ENCODE peak calls at places on chromosomes 1 and 21, in seven cellular contexts. W, T, J, U, H, Z and D are unnamed samples.

GRCh38 chr1:115429242-115429641 is 91.2 kb upstream of the NGF start:
- DNase-seq in T (peak; percentile 52), H (no peak), J (peak; percentile 63), W (no peak), Z (no peak), U (no peak), D (no peak)

GRCh38 chr21:32102426-32102825 is 176.4 kb downstream of the MIS18A start:
- DNase-seq in Z (no peak), J (no peak), H (no peak), W (no peak), T (no peak), U (no peak), D (no peak)

GRCh38 chr1:163094182-163094581 is 25.0 kb downstream of the RGS4 start:
- DNase-seq in T (no peak), U (no peak), W (no peak), H (no peak), Z (no peak), J (no peak), D (no peak)

GRCh38 chr21:43270800-43271261 is 102.0 kb downstream of the CRYAA start:
- DNase-seq in W (peak; percentile 66), T (no peak), H (peak; percentile 24), U (no peak), Z (no peak), J (no peak), D (peak; percentile 60)

GRCh38 chr1:201422436-201423030 is 1.0 kb upstream of the TNNI1 start:
- DNase-seq in T (no peak), U (no peak), J (no peak), W (no peak), Z (no peak), H (no peak), D (peak; percentile 4)

GRCh38 chr1:107141491-107142369 is 891 bp downstream of the NTNG1 start:
- DNase-seq in T (peak; percentile 37), J (peak; percentile 81), U (no peak), Z (peak; percentile 10), H (peak; percentile 44), W (peak; percentile 77), D (peak; percentile 78)

GRCh38 chr1:225908773-225909172 is 15.3 kb downstream of the PYCR2 start:
- DNase-seq in T (no peak), Z (no peak), U (no peak), W (peak; percentile 7), H (no peak), J (no peak), D (no peak)

GRCh38 chr1:59013928-59014279 is 230.1 kb upstream of the JUN start:
- DNase-seq in T (no peak), W (no peak), H (no peak), Z (no peak), U (no peak), J (no peak), D (no peak)

GRCh38 chr1:232923739-232924386 is 26.5 kb upstream of the NTPCR start:
- DNase-seq in Z (no peak), J (no peak), H (no peak), W (no peak), T (no peak), U (no peak), D (no peak)

GRCh38 chr1:77673716-77674355 is 8.6 kb downstream of the ZZZ3 start:
- DNase-seq in U (no peak), H (no peak), J (no peak), W (no peak), T (peak; percentile 37), Z (no peak), D (no peak)

GRCh38 chr1:77671836-77672235 is 10.6 kb downstream of the ZZZ3 start:
- DNase-seq in Z (no peak), U (no peak), J (peak; percentile 36), T (peak; percentile 66), W (no peak), H (no peak), D (no peak)

GRCh38 chr1:77673030-77673429 is 9.4 kb downstream of the ZZZ3 start:
- DNase-seq in H (no peak), Z (no peak), U (no peak), J (no peak), W (no peak), T (no peak), D (no peak)

GRCh38 chr1:77670330-77670729 is 12.1 kb downstream of the ZZZ3 start:
- DNase-seq in T (no peak), U (no peak), Z (no peak), W (no peak), J (no peak), H (no peak), D (no peak)

GRCh38 chr1:77672374-77672773 is 10.1 kb downstream of the ZZZ3 start:
- DNase-seq in J (no peak), W (no peak), Z (no peak), H (no peak), U (no peak), T (no peak), D (no peak)
- H3K4me3 ChIP-seq in J (no peak overlapping the region), W (no peak overlapping the region), Z (no peak overlapping the region), H (no peak overlapping the region), U (no peak overlapping the region), T (peak overlapping the region; percentile 24), D (no peak overlapping the region)

GRCh38 chr1:172143384-172144025 is 277.0 kb upstream of the C1orf105 start:
- DNase-seq in T (peak; percentile 83), J (peak; percentile 96), U (no peak), H (no peak), Z (no peak), W (no peak), D (no peak)

GRCh38 chr1:172138636-172139035 is 281.8 kb upstream of the C1orf105 start:
- DNase-seq in Z (no peak), T (no peak), U (no peak), J (no peak), H (no peak), W (no peak), D (no peak)

GRCh38 chr1:172145231-172145651 is 275.2 kb upstream of the C1orf105 start:
- DNase-seq in W (no peak), T (peak; percentile 82), U (no peak), Z (no peak), H (no peak), J (peak; percentile 88), D (no peak)

GRCh38 chr1:172144445-172145060 is 275.9 kb upstream of the C1orf105 start:
- DNase-seq in Z (no peak), J (peak; percentile 99), T (peak; percentile 96), H (peak; percentile 58), W (peak; percentile 88), U (peak; percentile 95), D (peak; percentile 71)

GRCh38 chr1:172141351-172142000 is 279.0 kb upstream of the C1orf105 start:
- DNase-seq in U (no peak), W (no peak), H (no peak), J (peak; percentile 38), Z (no peak), T (peak; percentile 78), D (no peak)
- H3K4me3 ChIP-seq in U (no peak overlapping the region), W (peak overlapping the region; percentile 41), H (no peak overlapping the region), J (peak overlapping the region; percentile 91), Z (no peak overlapping the region), T (peak overlapping the region; percentile 49), D (no peak overlapping the region)

GRCh38 chr1:109213824-109214693 is at the start of gene SARS1:
- DNase-seq in W (peak; percentile 96), H (peak; percentile 92), U (peak; percentile 97), J (peak; percentile 81), Z (peak; percentile 93), T (peak; percentile 86), D (peak; percentile 96)

GRCh38 chr1:109213345-109213823 is 334 bp upstream of the SARS1 start:
- DNase-seq in U (no peak), J (no peak), Z (no peak), T (no peak), H (no peak), W (no peak), D (no peak)

GRCh38 chr1:109218516-109218915 is 4.8 kb downstream of the SARS1 start:
- DNase-seq in J (peak; percentile 16), U (no peak), H (peak; percentile 71), T (no peak), W (no peak), Z (no peak), D (no peak)

GRCh38 chr1:109214695-109215623 is 1.2 kb downstream of the SARS1 start:
- DNase-seq in H (no peak), T (peak; percentile 54), U (no peak), Z (peak; percentile 80), J (peak; percentile 97), W (no peak), D (no peak)

DNA sequence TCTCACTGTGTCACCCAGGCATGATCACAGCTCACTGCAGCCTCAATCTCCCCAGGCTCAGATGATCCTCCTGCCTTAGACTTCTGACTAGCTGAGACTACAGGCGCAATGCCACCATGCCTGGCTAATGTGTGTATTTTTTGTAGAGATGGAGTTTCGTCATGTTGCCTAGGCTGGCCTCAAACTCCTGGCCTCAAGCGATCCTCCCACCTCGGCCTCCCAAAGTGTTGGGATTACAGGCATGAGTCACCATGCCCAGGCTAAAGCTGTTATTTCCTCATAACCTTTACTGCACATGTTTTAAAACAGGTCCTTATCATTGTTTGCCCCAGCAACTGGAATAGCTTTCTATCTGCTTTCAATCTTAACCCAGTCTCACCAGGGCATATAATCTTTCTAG is 2.9 kb downstream of the SARS1 start:
- DNase-seq in Z (no peak), U (no peak), W (no peak), J (no peak), T (no peak), H (no peak), D (no peak)
- H3K4me3 ChIP-seq in Z (no peak overlapping the region), U (no peak overlapping the region), W (no peak overlapping the region), J (peak overlapping the region; percentile 25), T (no peak overlapping the region), H (no peak overlapping the region), D (no peak overlapping the region)

GRCh38 chr21:35046880-35047229 is 2.2 kb downstream of the RUNX1 start:
- DNase-seq in H (no peak), J (no peak), W (no peak), U (peak; percentile 85), T (no peak), Z (no peak), D (peak; percentile 79)
- H3K4me3 ChIP-seq in H (no peak overlapping the region), J (peak overlapping the region; percentile 45), W (peak overlapping the region; percentile 45), U (no peak overlapping the region), T (peak overlapping the region; percentile 38), Z (no peak overlapping the region), D (peak overlapping the region; percentile 49)

GRCh38 chr1:26283226-26283853 is 3.5 kb downstream of the SH3BGRL3 start:
- DNase-seq in H (no peak), U (no peak), J (no peak), Z (no peak), T (no peak), W (no peak), D (peak; percentile 45)
- H3K4me3 ChIP-seq in H (no peak overlapping the region), U (no peak overlapping the region), J (no peak overlapping the region), Z (no peak overlapping the region), T (no peak overlapping the region), W (no peak overlapping the region), D (no peak overlapping the region)